ENCODE peak calls at places on chromosomes 11 and 22, in six cellular contexts. I, X, Z, B, R and F are unnamed samples.
A peak's percentile ranks its signal among the peaks of the same experiment; 100 is the strongest.

GRCh38 chr11:79314906-79315689 is 125.7 kb downstream of the TENM4 start:
- DNase-seq in Z (no peak), I (peak; percentile 60), X (peak; percentile 66), B (no peak), R (no peak), F (peak; percentile 69)

GRCh38 chr11:78438298-78438975 is 20.8 kb upstream of the GAB2 start:
- DNase-seq in Z (no peak), R (peak; percentile 47), X (no peak), B (no peak), I (no peak), F (no peak)

GRCh38 chr11:85307381-85307780 is 319.8 kb downstream of the DLG2 start:
- DNase-seq in R (no peak), B (peak; percentile 37), X (no peak), Z (no peak), I (no peak), F (no peak)

GRCh38 chr11:38562562-38562961 is 1964.5 kb upstream of the RAG2 start:
- DNase-seq in Z (no peak), B (no peak), I (no peak), R (no peak), X (no peak), F (no peak)

GRCh38 chr22:44587004-44587793 is 89.2 kb upstream of the RTL6 start:
- DNase-seq in Z (no peak), X (peak; percentile 45), R (no peak), B (no peak), I (peak; percentile 48), F (no peak)

GRCh38 chr22:19478466-19479357 is at the start of gene UFD1:
- DNase-seq in B (peak; percentile 82), I (peak; percentile 92), X (peak; percentile 86), Z (peak; percentile 80), R (peak; percentile 86), F (peak; percentile 87)

GRCh38 chr11:118290923-118291322 is 13.6 kb upstream of the CD3E start:
- DNase-seq in R (peak; percentile 34), X (no peak), Z (no peak), B (no peak), I (no peak), F (peak; percentile 68)

GRCh38 chr11:130001491-130002351 is 914 bp downstream of the PRDM10 start:
- DNase-seq in B (peak; percentile 17), X (peak; percentile 83), Z (no peak), I (no peak), R (peak; percentile 63), F (no peak)

GRCh38 chr11:75667268-75667830 is 1.5 kb downstream of the MAP6 start:
- DNase-seq in R (no peak), X (peak; percentile 52), Z (no peak), B (peak; percentile 37), I (peak; percentile 75), F (peak; percentile 71)